ENCODE peak calls at places on chromosomes 3 and 15, in nine cellular contexts. B, E, S, M, F, I, A, R and G are unnamed samples.

GRCh38 chr3:52494446-52494845 is 692 bp upstream of the STAB1 start:
- DNase-seq in B (no peak), E (peak), S (no peak), M (no peak), F (no peak), I (no peak), A (no peak), R (no peak), G (peak)

GRCh38 chr3:13204177-13204581 is 130.9 kb upstream of the IQSEC1 start:
- DNase-seq in B (no peak), E (no peak), S (no peak), M (no peak), F (no peak), I (no peak), A (no peak), R (no peak), G (no peak)

GRCh38 chr15:74723754-74724334 is 1.5 kb downstream of the CYP1A1 start:
- DNase-seq in B (peak), E (peak), S (peak), M (peak), F (peak), I (peak), A (peak), R (peak), G (peak)

GRCh38 chr3:89184151-89184550 is 76.7 kb downstream of the EPHA3 start:
- DNase-seq in B (no peak), E (no peak), S (no peak), M (no peak), F (no peak), I (no peak), A (no peak), R (no peak), G (no peak)

GRCh38 chr3:66038384-66038725 is 363 bp downstream of the MAGI1 start:
- DNase-seq in B (no peak), E (peak), S (no peak), M (no peak), F (no peak), I (no peak), A (no peak), R (no peak), G (no peak)

GRCh38 chr15:39172380-39173281 is 408.2 kb upstream of the THBS1 start:
- DNase-seq in B (peak), E (no peak), S (peak), M (no peak), F (peak), I (no peak), A (peak), R (peak), G (no peak)

GRCh38 chr3:114115151-114115550 is 58.6 kb downstream of the QTRT2 start:
- DNase-seq in B (no peak), E (no peak), S (no peak), M (no peak), F (no peak), I (no peak), A (no peak), R (no peak), G (no peak)

GRCh38 chr3:160617636-160618035 is 52.3 kb upstream of the KPNA4 start:
- DNase-seq in B (no peak), E (peak), S (no peak), M (no peak), F (no peak), I (peak), A (no peak), R (no peak), G (no peak)

GRCh38 chr15:41777421-41777973 is 3.2 kb downstream of the MAPKBP1 start:
- DNase-seq in B (no peak), E (no peak), S (no peak), M (no peak), F (peak), I (no peak), A (peak), R (peak), G (no peak)

GRCh38 chr3:108283006-108283405 is 13.3 kb upstream of the HHLA2 start:
- DNase-seq in B (peak), E (no peak), S (no peak), M (no peak), F (no peak), I (no peak), A (no peak), R (no peak), G (peak)

GRCh38 chr3:173066044-173066679 is 74.9 kb downstream of the SPATA16 start:
- DNase-seq in B (peak), E (peak), S (no peak), M (no peak), F (no peak), I (no peak), A (no peak), R (peak), G (peak)

GRCh38 chr3:131370935-131371698 is 10.5 kb upstream of the NUDT16 start:
- DNase-seq in B (no peak), E (no peak), S (no peak), M (no peak), F (no peak), I (no peak), A (no peak), R (no peak), G (no peak)

GRCh38 chr3:77348244-77348855 is 308.5 kb downstream of the ROBO2 start:
- DNase-seq in B (peak), E (peak), S (peak), M (no peak), F (peak), I (peak), A (no peak), R (no peak), G (peak)

GRCh38 chr15:67690936-67691335 is 134.4 kb upstream of the SKOR1 start:
- DNase-seq in B (peak), E (no peak), S (no peak), M (no peak), F (peak), I (no peak), A (peak), R (peak), G (no peak)

GRCh38 chr3:21995079-21995607 is 244.1 kb upstream of the ZNF385D start:
- DNase-seq in B (no peak), E (no peak), S (no peak), M (no peak), F (no peak), I (no peak), A (no peak), R (no peak), G (no peak)

GRCh38 chr15:84046064-84046637 is 189.4 kb upstream of the GOLGA6L4 start:
- DNase-seq in B (no peak), E (no peak), S (no peak), M (no peak), F (no peak), I (no peak), A (no peak), R (no peak), G (no peak)

GRCh38 chr3:31116651-31117050 is 222.2 kb upstream of the GADL1 start:
- DNase-seq in B (peak), E (no peak), S (no peak), M (no peak), F (peak), I (no peak), A (no peak), R (peak), G (no peak)

GRCh38 chr3:50372349-50372748 is 13.0 kb upstream of the TMEM115 start:
- DNase-seq in B (no peak), E (peak), S (peak), M (no peak), F (no peak), I (no peak), A (no peak), R (no peak), G (peak)

GRCh38 chr3:13017361-13018038 is 55.7 kb downstream of the IQSEC1 start:
- DNase-seq in B (no peak), E (no peak), S (no peak), M (no peak), F (no peak), I (no peak), A (no peak), R (no peak), G (no peak)

GRCh38 chr3:172061724-172062184 is 22.4 kb downstream of the FNDC3B start:
- DNase-seq in B (peak), E (no peak), S (no peak), M (no peak), F (peak), I (no peak), A (no peak), R (peak), G (no peak)

GRCh38 chr3:166283856-166284255 is 446.6 kb upstream of the BCHE start:
- DNase-seq in B (peak), E (no peak), S (no peak), M (no peak), F (peak), I (no peak), A (peak), R (peak), G (no peak)

GRCh38 chr3:190586631-190587000 is 72.7 kb downstream of the IL1RAP start:
- DNase-seq in B (peak), E (peak), S (no peak), M (peak), F (peak), I (no peak), A (peak), R (peak), G (no peak)

GRCh38 chr15:82570721-82571519 is 30.7 kb upstream of the RPS17 start:
- DNase-seq in B (peak), E (peak), S (no peak), M (no peak), F (peak), I (no peak), A (no peak), R (peak), G (peak)

GRCh38 chr3:65883614-65884013 is 155.1 kb downstream of the MAGI1 start:
- DNase-seq in B (peak), E (no peak), S (no peak), M (no peak), F (no peak), I (no peak), A (no peak), R (peak), G (no peak)